ENCODE peak calls at places on chromosomes 4 and X, in nine cellular contexts. Y, S, H, T, Z, W, G, X and C are unnamed samples.

GRCh38 chr4:40316782-40317635 is 18.1 kb upstream of the CHRNA9 start:
- DNase-seq in Y (peak), S (no peak), H (peak), T (peak), Z (peak), W (no peak), G (peak), X (no peak), C (peak)

GRCh38 chrX:113892401-113892800 is 691.5 kb upstream of the HTR2C start:
- DNase-seq in Y (no peak), S (no peak), H (peak), T (no peak), Z (no peak), W (no peak), G (no peak), X (no peak), C (peak)

GRCh38 chr4:125520258-125520990 is 205.7 kb downstream of the FAT4 start:
- DNase-seq in Y (no peak), S (no peak), H (peak), T (no peak), Z (no peak), W (no peak), G (no peak), X (no peak), C (no peak)

GRCh38 chrX:139194571-139195280 is 335.8 kb upstream of the F9 start:
- DNase-seq in Y (peak), S (no peak), H (no peak), T (no peak), Z (peak), W (no peak), G (no peak), X (no peak), C (peak)

GRCh38 chr4:178316211-178316610 is 874.0 kb upstream of the AGA start:
- DNase-seq in Y (no peak), S (no peak), H (no peak), T (no peak), Z (no peak), W (no peak), G (no peak), X (peak), C (no peak)

GRCh38 chr4:87941537-87942392 is 33.7 kb upstream of the SPP1 start:
- DNase-seq in Y (no peak), S (no peak), H (no peak), T (no peak), Z (no peak), W (no peak), G (no peak), X (no peak), C (no peak)

GRCh38 chrX:34377645-34378044 is 245.5 kb upstream of the FAM47A start:
- DNase-seq in Y (no peak), S (no peak), H (no peak), T (no peak), Z (no peak), W (no peak), G (no peak), X (no peak), C (no peak)

GRCh38 chr4:141046255-141046654 is 87.0 kb downstream of the RNF150 start:
- DNase-seq in Y (no peak), S (no peak), H (peak), T (peak), Z (peak), W (no peak), G (peak), X (no peak), C (peak)

GRCh38 chrX:39975094-39975865 is 122.5 kb downstream of the BCOR start:
- DNase-seq in Y (no peak), S (no peak), H (no peak), T (no peak), Z (no peak), W (no peak), G (no peak), X (peak), C (no peak)

GRCh38 chr4:166153539-166153938 is 280.5 kb downstream of the TLL1 start:
- DNase-seq in Y (no peak), S (no peak), H (no peak), T (no peak), Z (peak), W (no peak), G (no peak), X (no peak), C (peak)

GRCh38 chrX:13013353-13014110 is 30.9 kb downstream of the FAM9C start:
- DNase-seq in Y (no peak), S (no peak), H (no peak), T (no peak), Z (no peak), W (peak), G (no peak), X (no peak), C (no peak)

GRCh38 chr4:148271166-148271565 is 171.0 kb downstream of the NR3C2 start:
- DNase-seq in Y (no peak), S (no peak), H (no peak), T (no peak), Z (no peak), W (no peak), G (no peak), X (no peak), C (no peak)

GRCh38 chr4:105058177-105058812 is 88.4 kb upstream of the TET2 start:
- DNase-seq in Y (peak), S (no peak), H (peak), T (no peak), Z (no peak), W (no peak), G (no peak), X (no peak), C (no peak)

GRCh38 chr4:143186202-143186601 is 1.5 kb downstream of the USP38 start:
- DNase-seq in Y (no peak), S (no peak), H (no peak), T (no peak), Z (peak), W (no peak), G (no peak), X (no peak), C (peak)

GRCh38 chr4:78145622-78146021 is 88.5 kb downstream of the FRAS1 start:
- DNase-seq in Y (no peak), S (no peak), H (no peak), T (no peak), Z (no peak), W (no peak), G (no peak), X (no peak), C (no peak)

GRCh38 chr4:103853627-103854026 is 133.8 kb upstream of the TACR3 start:
- DNase-seq in Y (no peak), S (no peak), H (peak), T (no peak), Z (no peak), W (no peak), G (no peak), X (no peak), C (peak)

GRCh38 chr4:88765729-88766128 is 68.1 kb upstream of the NAP1L5 start:
- DNase-seq in Y (peak), S (no peak), H (peak), T (peak), Z (peak), W (no peak), G (peak), X (no peak), C (peak)

GRCh38 chr4:126306152-126306869 is 991.6 kb downstream of the FAT4 start:
- DNase-seq in Y (no peak), S (no peak), H (no peak), T (peak), Z (peak), W (no peak), G (no peak), X (no peak), C (peak)

GRCh38 chr4:153507679-153508073 is 41.5 kb downstream of the TMEM131L start:
- DNase-seq in Y (no peak), S (no peak), H (no peak), T (no peak), Z (no peak), W (no peak), G (no peak), X (no peak), C (no peak)

GRCh38 chrX:5142644-5143043 is 1086.0 kb downstream of the NLGN4X start:
- DNase-seq in Y (no peak), S (no peak), H (no peak), T (no peak), Z (no peak), W (no peak), G (no peak), X (no peak), C (no peak)

GRCh38 chr4:76364763-76365162 is 56.2 kb downstream of the CCDC158 start:
- DNase-seq in Y (no peak), S (no peak), H (no peak), T (no peak), Z (no peak), W (no peak), G (no peak), X (no peak), C (no peak)

GRCh38 chrX:22073928-22074327 is 41.8 kb downstream of the PHEX start:
- DNase-seq in Y (no peak), S (no peak), H (no peak), T (no peak), Z (no peak), W (no peak), G (no peak), X (no peak), C (no peak)

GRCh38 chr4:39587881-39588280 is 50.8 kb downstream of the SMIM14 start:
- DNase-seq in Y (no peak), S (no peak), H (peak), T (no peak), Z (peak), W (no peak), G (peak), X (no peak), C (peak)

GRCh38 chr4:83115656-83116285 is 1.2 kb upstream of the PLAC8 start:
- DNase-seq in Y (no peak), S (no peak), H (no peak), T (no peak), Z (no peak), W (no peak), G (no peak), X (no peak), C (no peak)

GRCh38 chr4:186067757-186068385 is 1.1 kb upstream of the TLR3 start:
- DNase-seq in Y (peak), S (no peak), H (peak), T (no peak), Z (peak), W (peak), G (no peak), X (peak), C (peak)

GRCh38 chr4:66357316-66357715 is 687.0 kb upstream of the EPHA5 start:
- DNase-seq in Y (no peak), S (no peak), H (peak), T (no peak), Z (no peak), W (no peak), G (no peak), X (no peak), C (no peak)

GRCh38 chrX:113741744-113742143 is 842.1 kb upstream of the HTR2C start:
- DNase-seq in Y (peak), S (no peak), H (peak), T (peak), Z (peak), W (no peak), G (no peak), X (no peak), C (peak)

GRCh38 chr4:109079731-109080130 is 222.7 kb downstream of the COL25A1 start:
- DNase-seq in Y (no peak), S (no peak), H (peak), T (no peak), Z (no peak), W (no peak), G (no peak), X (peak), C (no peak)

GRCh38 chrX:95536111-95536510 is 1148.5 kb upstream of the DIAPH2 start:
- DNase-seq in Y (no peak), S (no peak), H (no peak), T (no peak), Z (no peak), W (no peak), G (no peak), X (no peak), C (no peak)

GRCh38 chr4:55030606-55031005 is 94.8 kb downstream of the KDR start:
- DNase-seq in Y (no peak), S (no peak), H (no peak), T (no peak), Z (no peak), W (no peak), G (no peak), X (peak), C (no peak)

GRCh38 chrX:5265324-5265723 is 963.3 kb downstream of the NLGN4X start:
- DNase-seq in Y (no peak), S (no peak), H (no peak), T (no peak), Z (no peak), W (no peak), G (no peak), X (no peak), C (no peak)

GRCh38 chr4:6692806-6693205 is 872 bp upstream of the S100P start:
- DNase-seq in Y (no peak), S (no peak), H (no peak), T (no peak), Z (peak), W (no peak), G (no peak), X (no peak), C (peak)

GRCh38 chr4:48483777-48484493 is 792 bp downstream of the SLC10A4 start:
- DNase-seq in Y (no peak), S (no peak), H (no peak), T (no peak), Z (no peak), W (no peak), G (no peak), X (peak), C (peak)